ENCODE peak calls at places on chromosomes 3 and 15, in six cellular contexts. W is GM23248, L is left ventricle myocardium inferior, Z is IMR-90, I is A673, P is suprapubic skin. G is an unnamed sample. For H3K9me3 and H3K36me3, the result is how much of the 10 kb centered on the place peaks cover.

GRCh38 chr15:80179025-80179759 is 26.4 kb downstream of the FAH start:
- DNase-seq in W (peak), L (no peak), Z (peak), I (no peak), P (no peak), G (peak)

GRCh38 chr3:50154840-50155490 is at the start of gene SEMA3F:
- DNase-seq in W (peak), L (peak), Z (peak), I (peak), P (no peak), G (peak)

GRCh38 chr3:184574552-184575430 is 13.2 kb downstream of the EPHB3 start:
- DNase-seq in W (no peak), L (no peak), Z (no peak), I (peak), P (no peak), G (no peak)

GRCh38 chr15:50252556-50252955 is 13.0 kb downstream of the HDC start:
- DNase-seq in W (no peak), L (no peak), Z (no peak), I (no peak), P (no peak), G (no peak)

GRCh38 chr3:146277953-146278631 is 27.2 kb upstream of the PLSCR4 start:
- DNase-seq in W (peak), L (no peak), Z (peak), I (no peak), P (no peak), G (peak)

GRCh38 chr3:51336261-51336660 is 48.8 kb upstream of the MANF start:
- DNase-seq in W (no peak), L (no peak), Z (no peak), I (no peak), P (no peak), G (no peak)

GRCh38 chr15:63601026-63601726 is 4.0 kb downstream of the FBXL22 start:
- DNase-seq in W (peak), L (peak), Z (peak), I (peak), P (no peak), G (peak)

GRCh38 chr3:159775372-159775961 is 213.2 kb upstream of the IL12A start:
- DNase-seq in W (peak), L (peak), Z (peak), I (peak), P (no peak), G (peak)

GRCh38 chr3:161854232-161854771 is 357.7 kb downstream of the OTOL1 start:
- DNase-seq in W (peak), L (no peak), Z (peak), I (peak), P (no peak), G (peak)

GRCh38 chr15:22850055-22850454 is 11.6 kb downstream of the NIPA2 start:
- DNase-seq in W (peak), L (no peak), Z (peak), I (no peak), P (no peak), G (no peak)

GRCh38 chr3:18201315-18201714 is 223.8 kb downstream of the SATB1 start:
- DNase-seq in W (no peak), L (no peak), Z (no peak), I (no peak), P (no peak), G (no peak)

DNA sequence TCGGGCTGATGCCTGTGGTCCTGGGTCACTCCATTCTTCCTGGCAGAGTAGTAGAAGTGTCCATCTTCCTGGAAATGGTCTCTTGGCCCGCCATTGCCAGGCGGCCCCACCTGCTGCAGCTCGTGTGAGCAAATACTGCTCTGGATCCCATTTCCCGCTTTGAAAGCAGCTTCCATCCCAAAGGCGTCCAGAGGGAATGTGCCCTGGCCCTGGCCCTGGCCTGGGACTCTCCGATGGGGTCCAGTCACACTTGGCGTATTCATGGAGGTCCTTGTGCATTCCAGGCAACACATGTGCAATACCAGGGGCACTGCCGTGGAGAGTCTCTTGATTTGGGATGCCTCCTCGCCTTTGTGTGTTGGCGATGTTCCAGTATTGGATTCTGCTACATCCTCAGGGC is 111.1 kb downstream of the SNRPN start:
- DNase-seq in W (no peak), L (no peak), Z (no peak), I (no peak), P (no peak), G (no peak)
- H3K9me3 ChIP-seq in W (under half), L (half or more), Z (half or more), I (half or more), P (half or more), G (under half)

DNA sequence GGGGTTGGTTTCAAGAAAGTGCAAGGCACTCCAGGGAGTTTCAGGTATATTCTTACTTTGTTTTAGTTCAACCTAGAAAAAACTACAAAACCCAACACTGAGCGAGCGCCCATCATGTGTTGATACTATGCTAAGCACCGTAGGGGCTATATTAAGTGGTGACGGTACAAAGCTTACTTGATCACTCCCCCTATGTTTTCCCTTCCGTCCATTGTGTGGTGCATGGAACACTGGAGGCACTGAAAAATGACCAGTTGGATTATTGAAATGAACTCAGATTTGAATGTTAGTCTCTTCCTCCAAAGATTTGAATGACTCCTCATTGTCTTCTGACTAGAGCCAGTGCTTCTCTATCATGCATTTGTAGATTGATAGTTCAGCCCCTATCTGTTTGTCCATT is 6.6 kb downstream of the MYZAP start:
- DNase-seq in W (no peak), L (no peak), Z (no peak), I (no peak), P (no peak), G (no peak)
- H3K4me3 ChIP-seq in W (no peak), L (peak), Z (no peak), I (no peak), P (no peak), G (no peak)

DNA sequence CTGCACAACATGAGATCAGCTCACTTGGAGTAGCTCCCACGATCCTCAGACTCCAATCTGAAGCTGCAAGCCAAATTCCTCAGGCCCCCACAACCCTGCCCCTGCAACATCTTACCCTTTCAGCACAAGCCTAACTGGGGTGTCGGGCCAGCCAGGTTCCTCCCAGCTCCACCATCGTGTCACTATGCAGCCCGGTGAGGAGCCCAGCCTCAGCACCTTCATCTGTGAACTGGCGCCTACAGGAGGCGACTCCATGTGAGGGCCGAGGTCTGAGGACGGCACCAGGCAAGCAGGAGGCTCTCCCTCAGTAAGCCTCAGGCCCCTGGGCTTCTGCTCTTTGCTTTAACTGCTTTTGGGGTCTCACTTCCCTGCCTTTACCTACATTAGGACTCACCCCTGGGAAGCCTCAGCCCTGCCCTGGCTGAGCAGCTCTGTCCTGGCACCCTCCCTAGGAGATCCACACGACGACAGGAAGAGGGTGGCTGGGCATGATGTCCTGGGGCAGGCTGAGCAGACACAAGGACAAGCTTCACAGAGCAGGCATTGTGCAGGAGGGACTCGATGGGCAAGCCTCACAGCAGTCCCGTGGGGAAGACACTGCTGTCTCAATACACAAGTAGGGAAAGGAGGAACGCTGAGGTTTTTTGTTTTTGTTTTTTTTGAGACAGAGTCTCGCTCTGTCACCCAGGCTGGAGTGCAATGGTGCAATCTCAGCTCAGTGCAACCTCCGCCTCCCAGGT is 104.6 kb downstream of the ADAMTS17 start:
- DNase-seq in W (no peak), L (no peak), Z (no peak), I (no peak), P (no peak), G (no peak)
- H3K36me3 ChIP-seq in W (under half), L (under half), Z (under half), I (under half), P (under half), G (under half)

GRCh38 chr15:24076090-24076784 is 389.1 kb upstream of the NDN start:
- DNase-seq in W (no peak), L (no peak), Z (no peak), I (no peak), P (no peak), G (no peak)
- H3K9me3 ChIP-seq in W (under half), L (under half), Z (under half), I (under half), P (under half), G (under half)

DNA sequence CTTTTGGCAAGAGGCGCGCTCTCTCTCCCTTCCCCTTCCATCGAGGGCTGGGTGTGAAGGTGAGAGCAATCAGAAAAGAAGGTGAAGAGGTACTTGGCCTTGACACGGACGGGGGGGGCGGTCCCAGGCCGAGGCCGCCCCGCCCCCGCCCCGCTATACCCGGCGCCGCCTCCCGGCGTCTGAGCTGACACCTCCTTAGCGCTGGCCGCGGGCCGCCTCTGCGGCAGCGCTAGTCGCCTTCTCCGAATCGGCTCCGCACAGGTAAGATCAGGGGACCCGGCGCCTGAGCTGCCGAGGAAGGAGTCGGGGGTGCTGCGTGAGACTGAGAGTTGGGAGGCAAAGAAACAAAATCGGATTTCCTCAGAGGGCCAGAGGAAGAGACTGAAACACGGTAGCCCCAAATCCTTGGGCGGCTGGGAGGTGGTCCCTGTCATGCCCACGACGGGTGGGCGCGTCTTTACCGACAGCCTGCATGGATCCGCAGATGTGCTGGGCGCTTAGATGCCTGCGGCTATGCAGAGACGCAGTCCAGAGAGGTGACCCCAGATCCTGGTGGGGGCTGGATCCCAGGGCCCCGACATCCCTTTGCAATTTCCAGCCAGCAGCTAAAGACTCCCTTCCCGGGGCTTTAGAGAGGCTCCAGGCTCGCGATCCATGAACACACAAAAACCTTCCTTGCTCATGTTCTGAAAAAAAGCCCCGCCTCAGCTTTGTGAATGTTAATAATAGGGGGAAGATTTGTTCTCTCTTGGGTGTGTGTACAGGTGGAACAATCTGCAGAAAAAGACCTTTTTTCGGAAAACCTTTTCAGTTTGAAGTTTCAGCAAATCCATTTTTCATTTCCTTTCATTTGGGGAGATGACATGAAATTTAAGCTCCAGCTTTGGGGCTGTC is at the start of gene ENTPD3:
- DNase-seq in W (peak), L (no peak), Z (no peak), I (peak), P (no peak), G (no peak)
- H3K4me3 ChIP-seq in W (peak), L (peak), Z (peak), I (peak), P (peak), G (no peak)

GRCh38 chr3:141287326-141287725 is 55.7 kb downstream of the PXYLP1 start:
- DNase-seq in W (no peak), L (no peak), Z (no peak), I (no peak), P (no peak), G (no peak)

GRCh38 chr3:141288331-141288990 is 56.8 kb downstream of the PXYLP1 start:
- DNase-seq in W (peak), L (no peak), Z (no peak), I (no peak), P (no peak), G (no peak)

GRCh38 chr3:141286856-141287255 is 55.2 kb downstream of the PXYLP1 start:
- DNase-seq in W (no peak), L (no peak), Z (no peak), I (no peak), P (no peak), G (no peak)

GRCh38 chr3:141289228-141289772 is 57.7 kb downstream of the PXYLP1 start:
- DNase-seq in W (peak), L (no peak), Z (no peak), I (no peak), P (no peak), G (no peak)

DNA sequence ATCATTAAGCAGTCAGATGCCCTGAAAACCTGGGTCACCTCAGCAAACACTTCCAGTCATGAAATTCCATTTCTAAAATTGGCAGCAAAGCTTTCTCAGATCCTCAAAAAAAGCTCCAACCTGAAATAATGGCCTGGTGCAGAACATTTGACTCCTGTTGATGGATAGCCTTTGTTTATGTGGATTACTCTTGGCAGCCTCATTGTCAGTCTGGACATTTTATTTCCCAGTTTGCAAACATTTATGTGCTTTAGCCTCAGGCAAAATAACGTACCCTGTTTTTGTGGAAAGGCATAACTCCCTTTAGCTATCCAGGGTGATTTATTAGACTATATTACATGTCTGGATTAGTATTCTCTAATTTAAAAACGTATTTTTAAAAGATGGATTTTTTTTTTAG is 53.9 kb downstream of the PXYLP1 start:
- DNase-seq in W (no peak), L (no peak), Z (no peak), I (no peak), P (no peak), G (no peak)
- H3K36me3 ChIP-seq in W (under half), L (half or more), Z (under half), I (under half), P (under half), G (under half)

GRCh38 chr3:34619990-34620389 is 821.6 kb downstream of the PDCD6IP start:
- DNase-seq in W (no peak), L (no peak), Z (no peak), I (no peak), P (no peak), G (no peak)
- H3K9me3 ChIP-seq in W (under half), L (half or more), Z (under half), I (under half), P (under half), G (under half)

DNA sequence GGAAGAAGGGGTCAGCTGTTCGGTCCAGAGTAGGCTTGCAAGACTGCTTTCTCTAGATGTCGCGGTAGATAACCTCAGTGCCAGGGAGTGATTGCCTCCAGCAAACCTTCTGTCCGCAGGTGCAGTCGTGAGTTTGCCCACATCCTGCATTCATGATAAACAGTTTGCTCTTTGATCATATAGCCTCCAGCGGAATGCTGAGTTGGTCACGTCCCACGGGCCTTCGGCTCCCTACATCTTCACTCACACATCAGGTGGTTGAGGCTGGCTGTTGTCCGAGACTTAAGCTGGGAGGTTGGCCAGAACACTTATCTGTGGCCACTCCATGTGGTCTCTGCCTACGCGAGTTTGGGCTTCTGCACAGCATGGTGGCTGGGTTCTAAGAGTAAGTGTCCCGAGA is 62.1 kb upstream of the NR2C2 start:
- DNase-seq in W (no peak), L (no peak), Z (no peak), I (no peak), P (no peak), G (no peak)
- H3K4me3 ChIP-seq in W (no peak), L (no peak), Z (no peak), I (no peak), P (no peak), G (no peak)

DNA sequence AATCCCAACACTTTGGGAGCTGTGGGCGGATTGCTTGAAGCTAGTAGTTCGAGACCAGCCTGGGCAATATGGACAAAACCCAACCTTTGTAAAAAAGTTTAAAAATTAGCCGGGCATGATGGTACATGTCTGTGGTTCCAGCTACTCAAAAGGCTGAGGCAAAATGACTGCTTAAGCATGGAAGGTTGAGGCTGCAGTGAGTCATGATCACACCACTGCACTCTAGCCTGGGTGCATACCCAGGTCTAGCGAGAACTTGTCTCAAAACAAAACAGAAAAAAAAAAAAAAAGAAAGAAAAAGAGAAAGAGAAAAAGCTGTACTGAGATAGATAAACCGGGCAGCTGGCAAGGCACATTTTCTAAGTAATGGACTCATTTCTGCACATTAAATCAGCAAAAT is 10.6 kb downstream of the ARPP19 start:
- DNase-seq in W (peak), L (no peak), Z (peak), I (no peak), P (no peak), G (peak)
- H3K36me3 ChIP-seq in W (under half), L (under half), Z (under half), I (under half), P (under half), G (half or more)